ENCODE peak calls at places on chromosome 16, in seven cellular contexts. I is SK-N-DZ; M is activated CD4-positive, CD25-positive, alpha-beta regulatory T cell treated with anti-CD3 and anti-CD28 coated beads, Interleukin-2, amount 50 U/mL, for 72 hours; H is AG10803; X is stimulated activated naive CD8-positive, alpha-beta T cell treated with anti-CD3 and anti-CD28 coated beads, Interleukin-15, Interleukin-2, amounts not matched to agents 100 U/mL and 50 U/mL, for 24 hours; L is left ventricle myocardium inferior; Y is thoracic aorta. Z is an unnamed sample.

GRCh38 chr16:11668590-11669379 is 530 bp downstream of the SNN start:
- DNase-seq in H (no peak), X (peak; percentile 35), L (no peak), M (no peak), Y (no peak), I (no peak), Z (no peak)

GRCh38 chr16:30187971-30188561 is 4.7 kb downstream of the CORO1A start:
- DNase-seq in X (no peak), I (no peak), Y (no peak), L (no peak), M (no peak), H (no peak), Z (no peak)

GRCh38 chr16:4239020-4239419 is 2.9 kb downstream of the SRL start:
- DNase-seq in M (no peak), H (no peak), I (no peak), L (no peak), X (no peak), Y (no peak), Z (no peak)

GRCh38 chr16:66534376-66534799 is 15.5 kb downstream of the TK2 start:
- DNase-seq in H (no peak), I (no peak), Y (no peak), X (no peak), L (no peak), M (no peak), Z (no peak)

GRCh38 chr16:55367796-55368195 is 43.8 kb downstream of the IRX6 start:
- DNase-seq in L (no peak), I (no peak), H (peak; percentile 91), M (no peak), X (no peak), Y (no peak), Z (no peak)

GRCh38 chr16:79582789-79583188 is 17.7 kb downstream of the MAF start:
- DNase-seq in X (no peak), L (no peak), H (no peak), I (no peak), M (no peak), Y (no peak), Z (no peak)

GRCh38 chr16:55528974-55529373 is 20.1 kb downstream of the LPCAT2 start:
- DNase-seq in H (peak; percentile 55), M (no peak), X (no peak), Y (no peak), L (no peak), I (no peak), Z (no peak)

GRCh38 chr16:2042171-2042570 is 5.5 kb downstream of the NTHL1 start:
- DNase-seq in M (no peak), H (no peak), L (peak; percentile 78), Y (no peak), I (no peak), X (no peak), Z (peak; percentile 98)

GRCh38 chr16:2388875-2389433 is 40.3 kb upstream of the CCNF start:
- DNase-seq in H (peak; percentile 39), Y (no peak), L (no peak), X (no peak), I (no peak), M (no peak), Z (no peak)

GRCh38 chr16:65071371-65072311 is 50.2 kb downstream of the CDH11 start:
- DNase-seq in M (no peak), Y (peak; percentile 10), I (no peak), L (peak; percentile 41), X (no peak), H (peak; percentile 28), Z (no peak)